ENCODE peak calls at places on chromosome 19, in ten cellular contexts. S, D, J, V, Y, G, R, N, L and W are unnamed samples.

GRCh38 chr19:14432817-14433453 is at the start of gene PKN1:
- DNase-seq in S (peak; percentile 35), D (no peak), J (no peak), V (peak; percentile 64), Y (peak; percentile 86), G (no peak), R (peak; percentile 91), N (peak; percentile 67), L (peak; percentile 70), W (peak; percentile 64)

GRCh38 chr19:29587518-29587986 is 18.5 kb upstream of the POP4 start:
- DNase-seq in S (no peak), D (no peak), J (no peak), V (no peak), Y (no peak), G (no peak), R (no peak), N (no peak), L (no peak), W (peak; percentile 85)

GRCh38 chr19:2865334-2866221 is 1.6 kb upstream of the ZNF556 start:
- DNase-seq in S (no peak), D (no peak), J (no peak), V (no peak), Y (no peak), G (no peak), R (no peak), N (no peak), L (no peak), W (no peak)

GRCh38 chr19:1503089-1503924 is 9.5 kb downstream of the ADAMTSL5 start:
- DNase-seq in S (peak; percentile 25), D (no peak), J (no peak), V (no peak), Y (no peak), G (no peak), R (peak; percentile 86), N (peak; percentile 79), L (peak; percentile 73), W (peak; percentile 87)

GRCh38 chr19:43789029-43789428 is 8.3 kb upstream of the KCNN4 start:
- DNase-seq in S (no peak), D (no peak), J (no peak), V (no peak), Y (no peak), G (no peak), R (peak; percentile 79), N (no peak), L (no peak), W (no peak)

GRCh38 chr19:13277104-13277809 is 127.0 kb downstream of the IER2 start:
- DNase-seq in S (peak; percentile 47), D (no peak), J (no peak), V (peak; percentile 49), Y (peak; percentile 48), G (peak; percentile 30), R (peak; percentile 73), N (peak; percentile 61), L (peak; percentile 63), W (peak; percentile 78)

GRCh38 chr19:11256189-11256588 is 6.1 kb downstream of the DOCK6 start:
- DNase-seq in S (no peak), D (no peak), J (no peak), V (no peak), Y (peak; percentile 87), G (no peak), R (no peak), N (no peak), L (no peak), W (no peak)

GRCh38 chr19:48962029-48962848 is 2.9 kb upstream of the FTL start:
- DNase-seq in S (peak; percentile 88), D (no peak), J (no peak), V (no peak), Y (peak; percentile 92), G (no peak), R (no peak), N (peak; percentile 71), L (peak; percentile 90), W (peak; percentile 80)

DNA sequence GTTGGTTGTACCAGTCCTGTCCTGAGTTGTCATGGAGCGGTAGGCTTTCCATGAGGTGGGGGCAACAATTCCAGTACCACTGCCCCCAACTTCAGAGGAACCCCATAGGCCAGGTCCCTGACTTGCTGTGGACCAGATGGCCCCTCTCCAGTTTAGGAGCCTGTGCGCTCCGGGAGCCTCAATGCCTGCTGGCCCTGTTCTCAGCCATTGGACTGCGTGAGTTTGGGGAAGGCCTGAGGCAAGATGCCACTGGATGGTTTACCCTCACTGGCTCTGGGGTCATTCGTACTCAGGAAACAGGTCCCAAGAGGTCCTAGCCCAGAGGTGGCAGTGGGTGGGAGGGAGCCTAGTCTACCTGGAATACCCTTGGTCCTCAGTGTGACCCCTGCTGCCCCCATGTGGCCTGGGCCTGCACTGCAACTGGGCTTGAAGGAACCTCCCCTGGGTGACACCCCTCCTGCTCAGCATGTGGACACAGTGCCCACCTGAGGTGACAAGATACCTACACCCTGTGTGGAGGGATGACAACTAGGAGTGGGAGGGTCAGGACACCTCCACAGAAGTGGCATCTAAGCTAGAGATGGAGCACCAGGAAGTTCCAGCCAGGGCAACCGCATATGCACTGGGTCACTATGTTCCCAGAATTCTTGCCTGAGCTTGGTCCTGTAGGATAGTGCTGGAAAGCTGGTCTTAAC is 6.0 kb upstream of the PRR19 start:
- DNase-seq in S (peak; percentile 93), D (no peak), J (no peak), V (peak; percentile 93), Y (peak; percentile 92), G (no peak), R (peak; percentile 80), N (peak; percentile 91), L (peak; percentile 86), W (peak; percentile 95)
- TF ChIP-seq CTCF in S (peak; percentile 98), D (peak; percentile 93), J (peak; percentile 98), V (peak; percentile 83), Y (peak; percentile 88), G (peak; percentile 98), R (peak; percentile 91), N (peak; percentile 88), L (peak; percentile 97), W (peak; percentile 94)

GRCh38 chr19:30676990-30677679 is 305.0 kb downstream of the ZNF536 start:
- DNase-seq in S (no peak), D (no peak), J (no peak), V (no peak), Y (no peak), G (no peak), R (no peak), N (no peak), L (no peak), W (no peak)

GRCh38 chr19:30674656-30675055 is 302.5 kb downstream of the ZNF536 start:
- DNase-seq in S (no peak), D (no peak), J (no peak), V (no peak), Y (no peak), G (no peak), R (no peak), N (no peak), L (no peak), W (no peak)

GRCh38 chr19:30673336-30673735 is 301.2 kb downstream of the ZNF536 start:
- DNase-seq in S (no peak), D (no peak), J (no peak), V (no peak), Y (no peak), G (no peak), R (no peak), N (no peak), L (no peak), W (no peak)

GRCh38 chr19:30672926-30673325 is 300.7 kb downstream of the ZNF536 start:
- DNase-seq in S (no peak), D (no peak), J (no peak), V (no peak), Y (no peak), G (no peak), R (no peak), N (no peak), L (no peak), W (no peak)

GRCh38 chr19:30675086-30675485 is 302.9 kb downstream of the ZNF536 start:
- DNase-seq in S (no peak), D (no peak), J (no peak), V (no peak), Y (no peak), G (no peak), R (no peak), N (no peak), L (no peak), W (no peak)
- TF ChIP-seq CTCF in S (no peak), D (no peak), J (no peak), V (no peak), Y (no peak), G (no peak), R (no peak), N (no peak), L (no peak), W (no peak)

GRCh38 chr19:3975637-3976087 is 4.8 kb upstream of the DAPK3 start:
- DNase-seq in S (no peak), D (no peak), J (peak; percentile 15), V (no peak), Y (no peak), G (no peak), R (no peak), N (peak; percentile 33), L (no peak), W (no peak)

GRCh38 chr19:3979289-3979673 is 6.0 kb downstream of the EEF2 start:
- DNase-seq in S (no peak), D (no peak), J (peak; percentile 48), V (no peak), Y (no peak), G (no peak), R (no peak), N (peak; percentile 41), L (no peak), W (no peak)

GRCh38 chr19:3978145-3978544 is 7.1 kb downstream of the EEF2 start:
- DNase-seq in S (no peak), D (no peak), J (peak; percentile 42), V (no peak), Y (no peak), G (no peak), R (no peak), N (no peak), L (no peak), W (no peak)

GRCh38 chr19:3976495-3977241 is 5.8 kb upstream of the DAPK3 start:
- DNase-seq in S (no peak), D (no peak), J (peak; percentile 61), V (no peak), Y (peak; percentile 87), G (no peak), R (no peak), N (peak; percentile 34), L (no peak), W (no peak)

DNA sequence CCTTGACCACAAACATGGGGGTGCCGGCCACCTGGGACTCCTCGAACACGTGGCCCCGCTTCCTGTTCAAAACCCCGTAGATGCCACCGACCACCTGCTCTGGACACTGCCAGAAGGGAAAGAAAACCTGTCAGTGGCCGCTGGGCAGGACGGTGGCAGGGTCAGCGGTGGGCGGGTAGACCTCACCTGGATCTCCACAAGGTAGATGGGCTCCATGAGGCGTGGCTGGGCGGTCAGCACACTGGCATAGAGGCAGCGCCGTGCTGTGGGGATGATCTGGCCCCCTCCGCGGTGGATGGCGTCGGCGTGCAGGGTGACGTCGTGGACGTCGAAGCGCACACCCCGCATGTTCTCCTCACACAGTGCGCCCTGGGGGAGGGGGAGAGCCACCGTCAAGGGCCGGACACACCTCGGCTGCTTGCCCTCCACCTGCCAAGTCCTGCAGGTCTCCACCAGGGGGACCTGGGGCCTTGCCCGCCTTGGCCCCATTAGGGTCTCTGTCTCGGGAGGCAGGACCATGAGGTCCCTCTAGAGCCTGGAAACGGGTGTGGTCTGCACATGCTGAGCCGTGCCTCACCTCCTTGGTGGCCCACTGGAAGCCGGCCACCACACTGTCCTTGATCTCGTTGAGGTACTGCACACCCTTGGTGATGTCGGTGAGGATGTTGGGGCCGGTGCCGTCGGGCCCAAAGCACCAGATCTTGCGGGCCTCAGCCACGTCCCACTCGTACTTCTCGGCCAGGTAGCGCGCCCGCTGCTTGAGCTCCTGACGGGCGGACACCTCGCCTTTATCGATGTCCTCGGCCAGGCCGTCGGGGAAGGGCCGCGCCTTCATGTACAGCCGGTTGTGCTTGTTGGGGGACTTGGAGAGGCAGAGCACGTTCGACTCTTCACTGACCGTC is 6.6 kb upstream of the DAPK3 start:
- DNase-seq in S (no peak), D (no peak), J (peak; percentile 71), V (no peak), Y (peak; percentile 76), G (no peak), R (no peak), N (peak; percentile 59), L (no peak), W (no peak)
- TF ChIP-seq CTCF in S (no peak), D (no peak), J (peak; percentile 24), V (peak; percentile 39), Y (no peak), G (no peak), R (no peak), N (peak; percentile 54), L (no peak), W (no peak)

DNA sequence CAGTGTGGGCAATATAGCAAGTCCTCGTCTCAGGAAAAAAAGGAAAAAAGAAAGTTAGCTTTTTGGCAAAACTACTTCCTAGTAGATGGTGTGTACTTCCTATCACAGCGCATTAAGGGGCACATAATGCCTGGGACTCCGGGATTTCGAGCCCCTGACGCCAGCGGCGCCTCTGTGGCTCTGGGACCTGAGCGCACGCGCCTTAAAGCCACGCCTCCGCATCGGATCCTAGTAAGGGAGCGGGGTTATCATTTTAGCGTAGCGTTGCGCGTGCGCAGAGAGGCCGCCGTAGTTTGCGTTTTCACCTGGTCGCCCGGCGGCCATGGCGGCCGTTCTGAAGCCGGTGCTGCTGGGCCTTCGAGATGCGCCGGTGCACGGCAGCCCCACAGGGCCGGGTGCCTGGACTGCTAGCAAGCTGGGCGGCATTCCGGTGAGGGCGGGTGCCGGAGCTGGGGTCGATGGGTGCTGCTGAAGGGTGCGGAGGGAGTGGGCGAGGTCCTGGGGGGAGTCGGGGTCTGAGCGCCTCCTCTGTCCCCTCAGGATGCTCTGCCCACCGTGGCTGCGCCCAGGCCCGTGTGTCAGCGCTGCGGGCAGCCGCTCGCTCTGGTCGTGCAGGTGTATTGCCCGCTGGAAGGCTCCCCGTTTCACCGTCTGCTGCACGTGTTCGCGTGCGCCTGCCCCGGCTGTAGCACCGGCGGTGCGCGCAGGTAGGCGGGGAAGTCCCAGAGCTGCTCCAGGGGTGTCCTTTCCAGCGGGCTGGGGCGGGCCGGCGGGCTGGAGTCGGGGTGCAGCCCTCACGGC is at the start of gene PDCD2L:
- DNase-seq in S (peak; percentile 100), D (peak; percentile 34), J (peak; percentile 17), V (peak; percentile 87), Y (peak; percentile 96), G (peak; percentile 62), R (peak; percentile 97), N (peak; percentile 92), L (peak; percentile 96), W (peak; percentile 98)
- TF ChIP-seq CTCF in S (no peak), D (no peak), J (no peak), V (no peak), Y (no peak), G (no peak), R (no peak), N (no peak), L (no peak), W (no peak)